ENCODE peak calls at places on chromosomes 11 and 22, in four cellular contexts. One of them, this sample, is unnamed.

GRCh38 chr11:9004310-9004945 is 627 bp upstream of the NRIP3 start:
- DNase-seq in fibroblast of lung: no peak
- DNase-seq in T-helper 9 cell: peak
- DNase-seq in stimulated activated CD4-positive, alpha-beta T cell treated with anti-CD3 and anti-CD28 coated beads, Interleukin-4, amount 100 ng/mL, for 48 hours: no peak
- DNase-seq in this sample: no peak

GRCh38 chr22:21018314-21018713 is 3.3 kb downstream of the P2RX6 start:
- DNase-seq in fibroblast of lung: no peak
- DNase-seq in stimulated activated CD4-positive, alpha-beta T cell treated with anti-CD3 and anti-CD28 coated beads, Interleukin-4, amount 100 ng/mL, for 48 hours: no peak
- DNase-seq in T-helper 9 cell: no peak
- DNase-seq in this sample: no peak

GRCh38 chr11:12075822-12076821 is 34.3 kb upstream of the MICAL2 start:
- DNase-seq in fibroblast of lung: peak
- DNase-seq in T-helper 9 cell: no peak
- DNase-seq in stimulated activated CD4-positive, alpha-beta T cell treated with anti-CD3 and anti-CD28 coated beads, Interleukin-4, amount 100 ng/mL, for 48 hours: no peak
- DNase-seq in this sample: peak

GRCh38 chr11:19790831-19791552 is 78.4 kb downstream of the NAV2 start:
- DNase-seq in T-helper 9 cell: no peak
- DNase-seq in stimulated activated CD4-positive, alpha-beta T cell treated with anti-CD3 and anti-CD28 coated beads, Interleukin-4, amount 100 ng/mL, for 48 hours: no peak
- DNase-seq in fibroblast of lung: no peak
- DNase-seq in this sample: no peak

GRCh38 chr11:66022401-66023185 is 3.7 kb downstream of the CATSPER1 start:
- DNase-seq in T-helper 9 cell: peak
- DNase-seq in fibroblast of lung: peak
- DNase-seq in stimulated activated CD4-positive, alpha-beta T cell treated with anti-CD3 and anti-CD28 coated beads, Interleukin-4, amount 100 ng/mL, for 48 hours: peak
- DNase-seq in this sample: peak

GRCh38 chr11:68308068-68308467 is 4.3 kb upstream of the LRP5 start:
- DNase-seq in fibroblast of lung: no peak
- DNase-seq in stimulated activated CD4-positive, alpha-beta T cell treated with anti-CD3 and anti-CD28 coated beads, Interleukin-4, amount 100 ng/mL, for 48 hours: no peak
- DNase-seq in T-helper 9 cell: no peak
- DNase-seq in this sample: no peak

GRCh38 chr11:12762696-12763324 is 88.6 kb downstream of the TEAD1 start:
- DNase-seq in stimulated activated CD4-positive, alpha-beta T cell treated with anti-CD3 and anti-CD28 coated beads, Interleukin-4, amount 100 ng/mL, for 48 hours: no peak
- DNase-seq in T-helper 9 cell: no peak
- DNase-seq in fibroblast of lung: no peak
- DNase-seq in this sample: no peak

GRCh38 chr11:83725718-83726117 is 439.6 kb upstream of the CCDC90B start:
- DNase-seq in T-helper 9 cell: no peak
- DNase-seq in stimulated activated CD4-positive, alpha-beta T cell treated with anti-CD3 and anti-CD28 coated beads, Interleukin-4, amount 100 ng/mL, for 48 hours: no peak
- DNase-seq in fibroblast of lung: no peak
- DNase-seq in this sample: no peak

GRCh38 chr11:5992604-5993251 is 5.9 kb upstream of the OR52L1 start:
- DNase-seq in fibroblast of lung: peak
- DNase-seq in stimulated activated CD4-positive, alpha-beta T cell treated with anti-CD3 and anti-CD28 coated beads, Interleukin-4, amount 100 ng/mL, for 48 hours: no peak
- DNase-seq in T-helper 9 cell: no peak
- DNase-seq in this sample: no peak

GRCh38 chr11:2377511-2378443 is 667 bp downstream of the CD81 start:
- DNase-seq in T-helper 9 cell: peak
- DNase-seq in stimulated activated CD4-positive, alpha-beta T cell treated with anti-CD3 and anti-CD28 coated beads, Interleukin-4, amount 100 ng/mL, for 48 hours: peak
- DNase-seq in fibroblast of lung: peak
- DNase-seq in this sample: peak

GRCh38 chr11:72850832-72851231 is 36.6 kb downstream of the ATG16L2 start:
- DNase-seq in stimulated activated CD4-positive, alpha-beta T cell treated with anti-CD3 and anti-CD28 coated beads, Interleukin-4, amount 100 ng/mL, for 48 hours: no peak
- DNase-seq in T-helper 9 cell: no peak
- DNase-seq in fibroblast of lung: no peak
- DNase-seq in this sample: no peak

GRCh38 chr11:46278387-46279173 is 1.1 kb downstream of the CREB3L1 start:
- DNase-seq in T-helper 9 cell: peak
- DNase-seq in fibroblast of lung: peak
- DNase-seq in stimulated activated CD4-positive, alpha-beta T cell treated with anti-CD3 and anti-CD28 coated beads, Interleukin-4, amount 100 ng/mL, for 48 hours: peak
- DNase-seq in this sample: peak

GRCh38 chr22:36111316-36111715 is 49.2 kb downstream of the APOL3 start:
- DNase-seq in T-helper 9 cell: no peak
- DNase-seq in fibroblast of lung: no peak
- DNase-seq in stimulated activated CD4-positive, alpha-beta T cell treated with anti-CD3 and anti-CD28 coated beads, Interleukin-4, amount 100 ng/mL, for 48 hours: no peak
- DNase-seq in this sample: no peak

GRCh38 chr11:47591764-47592163 is 2.4 kb downstream of the C1QTNF4 start:
- DNase-seq in fibroblast of lung: no peak
- DNase-seq in stimulated activated CD4-positive, alpha-beta T cell treated with anti-CD3 and anti-CD28 coated beads, Interleukin-4, amount 100 ng/mL, for 48 hours: no peak
- DNase-seq in T-helper 9 cell: no peak
- DNase-seq in this sample: no peak

GRCh38 chr11:86931965-86932332 is 23.2 kb downstream of the FZD4 start:
- DNase-seq in stimulated activated CD4-positive, alpha-beta T cell treated with anti-CD3 and anti-CD28 coated beads, Interleukin-4, amount 100 ng/mL, for 48 hours: no peak
- DNase-seq in fibroblast of lung: peak
- DNase-seq in T-helper 9 cell: no peak
- DNase-seq in this sample: peak

GRCh38 chr22:44954113-44954512 is 55.7 kb downstream of the PHF21B start:
- DNase-seq in T-helper 9 cell: no peak
- DNase-seq in fibroblast of lung: no peak
- DNase-seq in stimulated activated CD4-positive, alpha-beta T cell treated with anti-CD3 and anti-CD28 coated beads, Interleukin-4, amount 100 ng/mL, for 48 hours: no peak
- DNase-seq in this sample: no peak

GRCh38 chr11:102599642-102600261 is 25.4 kb downstream of the MMP20 start:
- DNase-seq in fibroblast of lung: peak
- DNase-seq in T-helper 9 cell: no peak
- DNase-seq in stimulated activated CD4-positive, alpha-beta T cell treated with anti-CD3 and anti-CD28 coated beads, Interleukin-4, amount 100 ng/mL, for 48 hours: no peak
- DNase-seq in this sample: peak

GRCh38 chr22:38249301-38249700 is 23.5 kb downstream of the TMEM184B start:
- DNase-seq in fibroblast of lung: no peak
- DNase-seq in stimulated activated CD4-positive, alpha-beta T cell treated with anti-CD3 and anti-CD28 coated beads, Interleukin-4, amount 100 ng/mL, for 48 hours: no peak
- DNase-seq in T-helper 9 cell: no peak
- DNase-seq in this sample: no peak

GRCh38 chr11:110601941-110602340 is 110.3 kb downstream of the ARHGAP20 start:
- DNase-seq in stimulated activated CD4-positive, alpha-beta T cell treated with anti-CD3 and anti-CD28 coated beads, Interleukin-4, amount 100 ng/mL, for 48 hours: no peak
- DNase-seq in T-helper 9 cell: no peak
- DNase-seq in fibroblast of lung: no peak
- DNase-seq in this sample: no peak

GRCh38 chr11:75718406-75719088 is 909 bp downstream of the MOGAT2 start:
- DNase-seq in T-helper 9 cell: no peak
- DNase-seq in fibroblast of lung: no peak
- DNase-seq in stimulated activated CD4-positive, alpha-beta T cell treated with anti-CD3 and anti-CD28 coated beads, Interleukin-4, amount 100 ng/mL, for 48 hours: no peak
- DNase-seq in this sample: no peak

GRCh38 chr11:19530505-19530904 is 182.1 kb upstream of the NAV2 start:
- DNase-seq in stimulated activated CD4-positive, alpha-beta T cell treated with anti-CD3 and anti-CD28 coated beads, Interleukin-4, amount 100 ng/mL, for 48 hours: no peak
- DNase-seq in fibroblast of lung: no peak
- DNase-seq in T-helper 9 cell: no peak
- DNase-seq in this sample: no peak

GRCh38 chr11:94151903-94152677 is 23.4 kb downstream of the PANX1 start:
- DNase-seq in fibroblast of lung: peak
- DNase-seq in T-helper 9 cell: no peak
- DNase-seq in stimulated activated CD4-positive, alpha-beta T cell treated with anti-CD3 and anti-CD28 coated beads, Interleukin-4, amount 100 ng/mL, for 48 hours: no peak
- DNase-seq in this sample: peak

GRCh38 chr22:49657275-49657973 is 170.2 kb downstream of the BRD1 start:
- DNase-seq in T-helper 9 cell: peak
- DNase-seq in fibroblast of lung: no peak
- DNase-seq in stimulated activated CD4-positive, alpha-beta T cell treated with anti-CD3 and anti-CD28 coated beads, Interleukin-4, amount 100 ng/mL, for 48 hours: peak
- DNase-seq in this sample: no peak